ENCODE peak calls at places on chromosomes 5 and 9, in six cellular contexts. One of them, this sample, is unnamed.

GRCh38 chr5:162209005-162209605 is 141.5 kb downstream of the GABRG2 start:
- DNase-seq in NCI-H526 treated with DMSO at 0.1 percent for 48 hours: peak; percentile 48
- DNase-seq in ELR: peak; percentile 0
- DNase-seq in CD4-positive, alpha-beta memory T cell: no peak
- DNase-seq in A673: peak; percentile 66
- DNase-seq in glutamatergic neuron: peak; percentile 68
- DNase-seq in this sample: no peak

GRCh38 chr9:122684851-122685250 is 9.9 kb downstream of the OR1L3 start:
- DNase-seq in glutamatergic neuron: no peak
- DNase-seq in A673: no peak
- DNase-seq in NCI-H526 treated with DMSO at 0.1 percent for 48 hours: no peak
- DNase-seq in CD4-positive, alpha-beta memory T cell: no peak
- DNase-seq in ELR: no peak
- DNase-seq in this sample: no peak

GRCh38 chr9:18208166-18209059 is 265.5 kb upstream of the ADAMTSL1 start:
- DNase-seq in CD4-positive, alpha-beta memory T cell: no peak
- DNase-seq in glutamatergic neuron: peak; percentile 52
- DNase-seq in ELR: peak; percentile 56
- DNase-seq in NCI-H526 treated with DMSO at 0.1 percent for 48 hours: peak; percentile 2
- DNase-seq in A673: peak; percentile 1
- DNase-seq in this sample: peak; percentile 37

GRCh38 chr5:158140120-158140778 is 281.3 kb upstream of the CLINT1 start:
- DNase-seq in glutamatergic neuron: peak; percentile 19
- DNase-seq in A673: no peak
- DNase-seq in CD4-positive, alpha-beta memory T cell: no peak
- DNase-seq in ELR: peak; percentile 58
- DNase-seq in NCI-H526 treated with DMSO at 0.1 percent for 48 hours: no peak
- DNase-seq in this sample: peak; percentile 77

GRCh38 chr5:97636766-97637165 is 453.7 kb upstream of the RIOK2 start:
- DNase-seq in NCI-H526 treated with DMSO at 0.1 percent for 48 hours: no peak
- DNase-seq in glutamatergic neuron: no peak
- DNase-seq in CD4-positive, alpha-beta memory T cell: no peak
- DNase-seq in ELR: no peak
- DNase-seq in A673: no peak
- DNase-seq in this sample: no peak

GRCh38 chr9:93681316-93682154 is 105.2 kb downstream of the PHF2 start:
- DNase-seq in glutamatergic neuron: no peak
- DNase-seq in NCI-H526 treated with DMSO at 0.1 percent for 48 hours: no peak
- DNase-seq in A673: no peak
- DNase-seq in CD4-positive, alpha-beta memory T cell: no peak
- DNase-seq in ELR: no peak
- DNase-seq in this sample: no peak

GRCh38 chr9:86804011-86804410 is 143.3 kb downstream of the GAS1 start:
- DNase-seq in ELR: no peak
- DNase-seq in CD4-positive, alpha-beta memory T cell: no peak
- DNase-seq in NCI-H526 treated with DMSO at 0.1 percent for 48 hours: no peak
- DNase-seq in glutamatergic neuron: no peak
- DNase-seq in A673: no peak
- DNase-seq in this sample: no peak

GRCh38 chr9:137534256-137535119 is 15.7 kb downstream of the PNPLA7 start:
- DNase-seq in glutamatergic neuron: no peak
- DNase-seq in NCI-H526 treated with DMSO at 0.1 percent for 48 hours: peak; percentile 19
- DNase-seq in ELR: peak; percentile 79
- DNase-seq in A673: peak; percentile 78
- DNase-seq in CD4-positive, alpha-beta memory T cell: peak; percentile 39
- DNase-seq in this sample: peak; percentile 65